ENCODE peak calls at places on chromosomes 6 and 20, in five cellular contexts. J is endothelial cell, W is WERI-Rb-1, V is pancreas, R is neural crest cell. H is an unnamed sample.

GRCh38 chr20:13915244-13915643 is 75.2 kb downstream of the SEL1L2 start:
- DNase-seq in J (no peak), W (no peak), V (peak; percentile 18), R (no peak), H (no peak)

GRCh38 chr20:50191065-50191565 is 485 bp downstream of the CEBPB start:
- DNase-seq in J (peak; percentile 53), W (no peak), V (peak; percentile 69), R (no peak), H (peak; percentile 48)

GRCh38 chr20:32761831-32762753 is at the start of gene DNMT3B:
- DNase-seq in J (peak; percentile 84), W (peak; percentile 86), V (peak; percentile 79), R (peak; percentile 86), H (peak; percentile 96)

GRCh38 chr6:49646942-49647341 is 10.3 kb upstream of the RHAG start:
- DNase-seq in J (no peak), W (no peak), V (no peak), R (no peak), H (no peak)

GRCh38 chr6:40369891-40370290 is 217.3 kb downstream of the LRFN2 start:
- DNase-seq in J (no peak), W (no peak), V (no peak), R (no peak), H (no peak)

GRCh38 chr6:48505621-48506020 is 394.6 kb upstream of the PTCHD4 start:
- DNase-seq in J (no peak), W (no peak), V (no peak), R (no peak), H (no peak)

GRCh38 chr6:71745525-71745924 is 140.8 kb upstream of the RIMS1 start:
- DNase-seq in J (no peak), W (no peak), V (no peak), R (no peak), H (no peak)

GRCh38 chr6:26403888-26404287 is 1.8 kb downstream of the BTN3A1 start:
- DNase-seq in J (no peak), W (no peak), V (no peak), R (no peak), H (no peak)

GRCh38 chr6:166382500-166382932 is 224 bp downstream of the MPC1 start:
- DNase-seq in J (no peak), W (no peak), V (no peak), R (no peak), H (no peak)

GRCh38 chr6:29014729-29015608 is 9.9 kb upstream of the ZNF311 start:
- DNase-seq in J (peak; percentile 22), W (peak; percentile 21), V (no peak), R (no peak), H (no peak)

GRCh38 chr20:46715292-46715756 is 5.9 kb downstream of the SLC2A10 start:
- DNase-seq in J (peak; percentile 30), W (peak; percentile 56), V (peak; percentile 23), R (no peak), H (no peak)

GRCh38 chr6:113122060-113122459 is 735.1 kb upstream of the MARCKS start:
- DNase-seq in J (peak; percentile 5), W (no peak), V (no peak), R (no peak), H (no peak)

GRCh38 chr6:111238464-111239119 is 151.3 kb downstream of the SLC16A10 start:
- DNase-seq in J (no peak), W (no peak), V (no peak), R (no peak), H (no peak)

GRCh38 chr20:47677314-47678129 is 107.8 kb downstream of the SULF2 start:
- DNase-seq in J (peak; percentile 74), W (peak; percentile 67), V (peak; percentile 24), R (peak; percentile 29), H (peak; percentile 70)

GRCh38 chr20:15638781-15639180 is 934.5 kb downstream of the KIF16B start:
- DNase-seq in J (no peak), W (no peak), V (no peak), R (no peak), H (no peak)

GRCh38 chr20:15639839-15640238 is 933.4 kb downstream of the KIF16B start:
- DNase-seq in J (no peak), W (no peak), V (no peak), R (no peak), H (no peak)

GRCh38 chr20:15642099-15642498 is 931.1 kb downstream of the KIF16B start:
- DNase-seq in J (no peak), W (no peak), V (no peak), R (no peak), H (no peak)

GRCh38 chr20:15642676-15643075 is 930.6 kb downstream of the KIF16B start:
- DNase-seq in J (no peak), W (no peak), V (no peak), R (no peak), H (no peak)

DNA sequence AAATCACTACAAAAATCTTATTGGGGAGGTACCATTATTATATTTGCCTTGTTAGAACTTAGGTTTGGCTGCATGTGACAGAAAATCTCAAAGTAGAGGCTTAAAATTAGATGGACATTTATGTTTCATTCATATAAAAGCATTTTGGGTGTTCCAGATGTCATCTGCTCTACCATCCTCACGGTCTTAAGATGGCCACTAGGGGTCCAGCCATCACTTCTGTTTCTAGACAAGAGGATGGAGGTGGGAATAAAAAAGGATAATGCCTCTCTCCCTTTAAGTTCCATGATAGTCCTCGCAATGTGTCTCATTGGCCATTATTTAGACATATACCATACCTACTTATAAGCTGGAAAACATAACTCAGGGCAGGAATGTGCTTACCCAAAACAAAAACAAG is 929.5 kb downstream of the KIF16B start:
- DNase-seq in J (no peak), W (no peak), V (no peak), R (no peak), H (no peak)
- TF ChIP-seq CTCF in J (peak; percentile 37), W (no peak), V (peak; percentile 6), R (peak; percentile 37), H (peak; percentile 53)

GRCh38 chr20:38590682-38591483 is 9.9 kb downstream of the ADIG start:
- DNase-seq in J (no peak), W (no peak), V (no peak), R (no peak), H (peak; percentile 32)
- TF ChIP-seq CTCF in J (no peak), W (no peak), V (no peak), R (no peak), H (no peak)

DNA sequence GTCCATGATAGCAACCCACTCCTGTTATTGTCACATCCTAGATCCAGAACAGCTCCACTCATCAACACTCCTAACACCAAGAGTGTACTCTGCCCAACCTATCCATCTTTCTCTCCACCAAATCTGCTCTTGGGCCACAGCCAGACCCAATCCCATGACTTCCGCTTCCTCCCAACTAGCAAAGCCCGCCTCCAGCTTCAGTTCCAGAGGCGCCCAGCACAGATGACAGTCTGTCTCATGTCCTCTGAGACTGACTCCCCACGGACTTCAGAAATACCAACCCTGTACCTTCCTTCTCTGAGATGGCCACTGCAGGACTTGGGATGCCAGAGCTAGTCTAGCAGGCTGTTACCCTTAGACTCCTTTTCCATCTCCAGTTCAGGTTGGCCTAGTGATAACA is 48.6 kb downstream of the DTNBP1 start:
- DNase-seq in J (no peak), W (no peak), V (no peak), R (no peak), H (no peak)
- TF ChIP-seq CTCF in J (no peak), W (no peak), V (no peak), R (no peak), H (no peak)

DNA sequence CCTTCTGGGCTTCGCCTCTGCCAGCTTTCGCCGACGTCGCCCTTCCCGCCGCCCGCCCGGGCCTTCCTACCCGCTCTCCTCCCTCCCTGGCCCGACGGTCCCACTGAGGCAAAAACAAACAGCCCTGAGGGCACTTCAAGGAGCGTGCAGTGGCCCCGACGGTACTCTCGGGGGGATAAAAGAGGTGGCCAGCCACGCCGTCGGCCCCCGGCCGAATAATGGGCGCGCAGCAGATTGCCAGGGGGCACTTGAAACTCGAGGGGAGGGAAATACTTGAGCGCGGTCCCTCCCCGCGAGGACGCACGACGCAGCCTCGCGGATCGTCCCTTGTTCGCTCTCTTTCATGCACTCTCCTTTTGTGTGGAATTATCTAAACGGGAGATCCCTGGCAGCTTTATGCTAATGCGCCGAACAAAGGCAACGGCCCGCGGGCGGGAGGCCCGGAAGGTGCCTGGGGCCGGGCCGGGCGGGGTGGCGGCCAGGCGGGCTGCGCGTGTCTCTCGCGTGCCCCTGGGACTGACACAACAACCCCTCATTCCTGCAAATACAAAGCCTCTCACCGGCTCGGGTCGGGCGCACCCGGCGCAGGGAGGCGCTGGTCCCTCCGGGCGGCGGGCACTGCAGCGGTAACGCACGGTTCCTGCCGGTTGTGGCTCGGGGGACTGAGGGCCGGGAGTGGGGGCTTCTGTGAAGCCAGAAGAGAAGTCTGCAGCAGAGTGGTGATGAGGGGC is 3.7 kb upstream of the INSM1 start:
- DNase-seq in J (peak; percentile 26), W (no peak), V (no peak), R (peak; percentile 34), H (peak; percentile 82)
- TF ChIP-seq CTCF in J (no peak), W (no peak), V (no peak), R (no peak), H (no peak)

GRCh38 chr20:43191946-43192847 is 2.5 kb upstream of the PTPRT start:
- DNase-seq in J (peak; percentile 23), W (peak; percentile 66), V (peak; percentile 9), R (peak; percentile 24), H (peak; percentile 76)
- TF ChIP-seq CTCF in J (peak; percentile 11), W (peak; percentile 88), V (peak; percentile 42), R (peak; percentile 63), H (peak; percentile 59)

GRCh38 chr6:3147914-3148757 is 9.2 kb downstream of the TUBB2A start:
- DNase-seq in J (no peak), W (no peak), V (peak; percentile 87), R (no peak), H (no peak)
- TF ChIP-seq CTCF in J (no peak), W (peak; percentile 50), V (no peak), R (no peak), H (no peak)

GRCh38 chr6:145704153-145704781 is 31.1 kb downstream of the EPM2A start:
- DNase-seq in J (no peak), W (no peak), V (no peak), R (no peak), H (no peak)
- TF ChIP-seq CTCF in J (peak; percentile 77), W (no peak), V (peak; percentile 28), R (peak; percentile 77), H (peak; percentile 70)

GRCh38 chr6:87274660-87275273 is 47.6 kb upstream of the SMIM8 start:
- DNase-seq in J (no peak), W (no peak), V (no peak), R (no peak), H (no peak)

GRCh38 chr6:87279051-87279595 is 43.3 kb upstream of the SMIM8 start:
- DNase-seq in J (no peak), W (no peak), V (no peak), R (no peak), H (no peak)

GRCh38 chr6:87281426-87281825 is 41.0 kb upstream of the SMIM8 start:
- DNase-seq in J (no peak), W (no peak), V (no peak), R (no peak), H (no peak)

GRCh38 chr6:87276624-87277023 is 45.8 kb upstream of the SMIM8 start:
- DNase-seq in J (no peak), W (no peak), V (no peak), R (no peak), H (no peak)

DNA sequence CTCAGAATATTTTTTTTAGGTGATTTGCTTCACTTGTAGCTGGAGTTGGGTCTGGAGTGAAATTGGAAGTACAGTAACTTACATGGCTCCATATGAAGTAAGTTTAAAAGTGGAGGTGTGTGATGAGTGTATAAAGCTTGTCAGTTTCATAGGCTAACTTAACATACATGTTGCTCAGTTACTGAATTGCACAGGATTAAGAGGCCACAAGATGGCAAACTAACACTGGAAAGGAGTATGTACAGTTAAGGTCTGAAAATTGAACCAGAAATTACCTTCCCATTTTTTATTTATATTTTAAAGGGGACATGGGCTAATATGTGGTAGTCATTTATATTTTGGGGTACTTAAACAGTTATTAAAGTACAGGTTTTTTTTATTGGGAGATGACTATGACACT is 45.3 kb upstream of the SMIM8 start:
- DNase-seq in J (no peak), W (peak; percentile 10), V (no peak), R (no peak), H (no peak)
- TF ChIP-seq CTCF in J (no peak), W (peak; percentile 36), V (no peak), R (peak; percentile 59), H (no peak)